ENCODE peak calls at places on chromosomes 16 and 17, in nine cellular contexts. E is memory B cell, T is T follicular helper cell, P is adipocyte, H is HT1080, Z is GM19239, B is tibial nerve, F is AG04450, X is stromal cell of bone marrow. S is an unnamed sample.

GRCh38 chr17:45775148-45775547 is 9.0 kb upstream of the CRHR1 start:
- DNase-seq in B (no peak), P (no peak), T (no peak), X (no peak), E (no peak), Z (no peak), F (no peak), H (no peak), S (no peak)

GRCh38 chr16:54156349-54156748 is 130.2 kb downstream of the IRX3 start:
- DNase-seq in B (no peak), Z (no peak), P (no peak), X (no peak), F (no peak), H (no peak), E (no peak), T (no peak), S (no peak)

GRCh38 chr16:28112908-28113307 is 49.4 kb upstream of the GSG1L start:
- DNase-seq in E (no peak), T (no peak), F (no peak), B (no peak), X (no peak), Z (no peak), H (no peak), P (no peak), S (no peak)

GRCh38 chr17:74921769-74922168 is 1.3 kb downstream of the USH1G start:
- DNase-seq in B (no peak), T (no peak), P (no peak), X (no peak), Z (no peak), E (no peak), F (no peak), H (no peak), S (no peak)

GRCh38 chr17:30950189-30950588 is 20.6 kb upstream of the RNF135 start:
- DNase-seq in T (no peak), E (no peak), X (no peak), P (no peak), B (no peak), Z (no peak), H (no peak), F (no peak), S (no peak)

GRCh38 chr17:63431939-63432804 is 13.9 kb downstream of the CYB561 start:
- DNase-seq in T (no peak), P (peak; percentile 10), Z (no peak), F (no peak), B (no peak), X (no peak), E (no peak), H (no peak), S (no peak)

GRCh38 chr17:2905697-2906595 is 109.7 kb downstream of the RAP1GAP2 start:
- DNase-seq in T (no peak), B (no peak), F (no peak), H (no peak), Z (no peak), E (no peak), P (no peak), X (no peak), S (no peak)

GRCh38 chr16:53502331-53503269 is at the start of gene AKTIP:
- DNase-seq in Z (peak; percentile 27), H (no peak), B (no peak), T (no peak), E (no peak), F (no peak), P (peak; percentile 58), X (no peak), S (no peak)

GRCh38 chr17:6139447-6139832 is 69.3 kb downstream of the WSCD1 start:
- DNase-seq in B (no peak), T (no peak), P (no peak), Z (no peak), H (no peak), F (no peak), E (no peak), X (no peak), S (no peak)

GRCh38 chr17:40071720-40072480 is 9.1 kb downstream of the THRA start:
- DNase-seq in X (no peak), T (no peak), H (no peak), P (peak; percentile 66), B (peak; percentile 77), F (no peak), E (no peak), Z (no peak), S (no peak)

GRCh38 chr17:59853168-59853918 is 39.4 kb downstream of the TUBD1 start:
- DNase-seq in Z (no peak), H (peak; percentile 96), F (peak; percentile 97), P (peak; percentile 71), E (peak; percentile 52), X (no peak), B (no peak), T (peak; percentile 58), S (peak; percentile 25)

GRCh38 chr16:149024-149675 is 3.3 kb upstream of the HBZ start:
- DNase-seq in P (peak; percentile 72), X (no peak), F (peak; percentile 11), E (no peak), Z (no peak), H (no peak), T (no peak), B (no peak), S (no peak)

GRCh38 chr17:34673995-34674900 is 94.9 kb downstream of the TMEM132E start:
- DNase-seq in Z (no peak), F (no peak), E (no peak), B (no peak), H (no peak), X (no peak), T (no peak), P (no peak), S (no peak)